ENCODE peak calls at places on chromosome 21, in ten cellular contexts. X is HFFc6; S is A549; T is fibroblast of mammary gland; R is kidney tubule cell; N is CD4-positive, alpha-beta memory T cell; L is substantia nigra; Z is colonic mucosa; G is brain microvascular endothelial cell; K is astrocyte. H is an unnamed sample.

GRCh38 chr21:34545079-34545884 is 33.3 kb upstream of the KCNE1 start:
- DNase-seq in Z (peak; percentile 49), X (peak; percentile 58), K (peak; percentile 71), L (peak; percentile 13), S (peak; percentile 7), G (no peak), N (no peak), T (peak; percentile 44), R (peak; percentile 91), H (peak; percentile 57)

GRCh38 chr21:17454315-17455027 is 58.4 kb upstream of the CXADR start:
- DNase-seq in T (peak; percentile 93), K (peak; percentile 87), N (peak; percentile 12), S (peak; percentile 57), X (peak; percentile 98), G (peak; percentile 90), R (peak; percentile 94), L (peak; percentile 29), Z (peak; percentile 21), H (no peak)

GRCh38 chr21:33434770-33435360 is 31.7 kb downstream of the IFNGR2 start:
- DNase-seq in L (no peak), T (peak; percentile 97), R (peak; percentile 85), Z (no peak), X (peak; percentile 92), K (peak; percentile 90), N (no peak), G (peak; percentile 89), S (peak; percentile 30), H (peak; percentile 24)

GRCh38 chr21:32336711-32337110 is 38.1 kb downstream of the MRAP start:
- DNase-seq in X (peak; percentile 29), Z (no peak), R (peak; percentile 65), K (peak; percentile 49), G (peak; percentile 79), T (peak; percentile 24), L (peak; percentile 24), N (no peak), S (no peak), H (no peak)

GRCh38 chr21:41627428-41627827 is 119.5 kb upstream of the TMPRSS2 start:
- DNase-seq in N (no peak), Z (no peak), X (peak; percentile 12), K (no peak), G (no peak), L (no peak), T (peak; percentile 93), R (no peak), S (no peak), H (no peak)

GRCh38 chr21:25563399-25564116 is 43.7 kb downstream of the MRPL39 start:
- DNase-seq in N (peak; percentile 46), S (no peak), Z (no peak), T (no peak), K (peak; percentile 57), G (no peak), X (no peak), L (no peak), R (no peak), H (no peak)

GRCh38 chr21:35284199-35284598 is 235.1 kb upstream of the RUNX1 start:
- DNase-seq in S (no peak), N (no peak), R (peak; percentile 14), G (no peak), T (peak; percentile 40), L (no peak), K (no peak), Z (no peak), X (no peak), H (no peak)

GRCh38 chr21:38027901-38028300 is 111.6 kb upstream of the KCNJ6 start:
- DNase-seq in R (peak; percentile 63), T (peak; percentile 59), Z (no peak), X (peak; percentile 67), G (peak; percentile 5), K (peak; percentile 49), N (no peak), S (peak; percentile 6), L (no peak), H (no peak)

GRCh38 chr21:20790113-20790512 is 208.1 kb upstream of the NCAM2 start:
- DNase-seq in Z (no peak), T (peak; percentile 41), N (no peak), G (no peak), L (no peak), X (no peak), R (no peak), S (no peak), K (no peak), H (no peak)

GRCh38 chr21:38499296-38499695 is 1.0 kb upstream of the ERG start:
- DNase-seq in K (peak; percentile 49), S (no peak), L (no peak), N (no peak), X (no peak), Z (no peak), T (no peak), G (no peak), R (no peak), H (no peak)

GRCh38 chr21:39384674-39385298 is 35.9 kb upstream of the HMGN1 start:
- DNase-seq in S (no peak), R (peak; percentile 70), N (no peak), L (no peak), Z (no peak), X (peak; percentile 28), T (peak; percentile 74), G (peak; percentile 5), K (peak; percentile 54), H (no peak)

GRCh38 chr21:42670884-42671283 is 17.5 kb downstream of the PDE9A start:
- DNase-seq in S (no peak), G (no peak), K (no peak), R (peak; percentile 17), N (no peak), T (no peak), L (no peak), Z (no peak), X (no peak), H (no peak)

GRCh38 chr21:38323721-38324591 is 67.2 kb downstream of the KCNJ15 start:
- DNase-seq in L (no peak), X (peak; percentile 97), Z (no peak), N (peak; percentile 42), R (peak; percentile 97), T (peak; percentile 100), G (peak; percentile 75), K (peak; percentile 97), S (no peak), H (no peak)

GRCh38 chr21:32380940-32381339 is 11.9 kb downstream of the URB1 start:
- DNase-seq in T (no peak), L (no peak), K (no peak), R (no peak), G (no peak), N (no peak), X (no peak), S (no peak), Z (no peak), H (no peak)

GRCh38 chr21:35840949-35841348 is 219.4 kb downstream of the SETD4 start:
- DNase-seq in L (no peak), R (no peak), T (no peak), X (no peak), Z (no peak), S (no peak), G (no peak), N (no peak), K (no peak), H (no peak)

GRCh38 chr21:36881223-36881622 is 85.2 kb downstream of the HLCS start:
- DNase-seq in G (peak; percentile 89), K (peak; percentile 95), Z (no peak), X (no peak), L (no peak), R (no peak), N (no peak), S (no peak), T (peak; percentile 79), H (no peak)

GRCh38 chr21:35436899-35437298 is 387.8 kb upstream of the RUNX1 start:
- DNase-seq in Z (no peak), X (no peak), K (no peak), L (no peak), R (no peak), S (no peak), G (no peak), N (no peak), T (no peak), H (no peak)

GRCh38 chr21:37593015-37593414 is 226.4 kb downstream of the DYRK1A start:
- DNase-seq in T (no peak), G (no peak), Z (no peak), R (no peak), K (no peak), X (no peak), L (no peak), S (no peak), N (no peak), H (no peak)